ENCODE peak calls at places on chromosome 15, in four cellular contexts. C is iPS DF 6.9; E is neural progenitor cell; Y is stimulated activated CD4-positive, alpha-beta T cell treated with anti-CD3 and anti-CD28 coated beads, Interleukin-1b, Interleukin-23, amount 100 ng/mL, for 1 hour. L is an unnamed sample.

GRCh38 chr15:52140646-52141045 is 28.1 kb upstream of the BCL2L10 start:
- DNase-seq in Y (no peak), E (no peak), C (no peak), L (no peak)

GRCh38 chr15:89662893-89663673 is 7.8 kb upstream of the KIF7 start:
- DNase-seq in Y (no peak), C (no peak), E (no peak), L (peak)

GRCh38 chr15:70432924-70433500 is 330.3 kb downstream of the UACA start:
- DNase-seq in Y (no peak), C (no peak), E (peak), L (no peak)

GRCh38 chr15:78726870-78727551 is 84.3 kb downstream of the ADAMTS7 start:
- DNase-seq in E (peak), Y (no peak), C (no peak), L (peak)

GRCh38 chr15:88623061-88623460 is 1.9 kb downstream of the AEN start:
- DNase-seq in E (no peak), Y (no peak), C (no peak), L (no peak)

GRCh38 chr15:55394694-55395093 is 13.5 kb downstream of the CCPG1 start:
- DNase-seq in E (peak), Y (no peak), C (no peak), L (no peak)

GRCh38 chr15:99424978-99425665 is 140.7 kb upstream of the MEF2A start:
- DNase-seq in C (no peak), Y (peak), E (no peak), L (peak)

GRCh38 chr15:62658498-62658897 is 384.0 kb upstream of the TPM1 start:
- DNase-seq in Y (no peak), C (no peak), E (no peak), L (no peak)

GRCh38 chr15:63043391-63044076 is 987 bp downstream of the TPM1 start:
- DNase-seq in C (no peak), Y (no peak), E (peak), L (no peak)

GRCh38 chr15:74269362-74270035 is 33.4 kb downstream of the CCDC33 start:
- DNase-seq in Y (no peak), C (no peak), E (no peak), L (no peak)

GRCh38 chr15:77355321-77355720 is 64.6 kb downstream of the PEAK1 start:
- DNase-seq in Y (no peak), E (no peak), C (no peak), L (no peak)

GRCh38 chr15:98231696-98232440 is 271.4 kb downstream of the ARRDC4 start:
- DNase-seq in E (no peak), Y (no peak), C (no peak), L (no peak)

GRCh38 chr15:68650901-68651709 is 72.3 kb downstream of the CORO2B start:
- DNase-seq in E (peak), Y (no peak), C (peak), L (peak)

L was measured in Calu3.